ENCODE peak calls at places on chromosome 12, in nine cellular contexts. One of them, this sample, is unnamed.

GRCh38 chr12:32490801-32491200 is 91.4 kb downstream of the FGD4 start:
- DNase-seq in H7: no peak
- DNase-seq in neural progenitor cell: peak; percentile 10
- DNase-seq in HT1080: no peak
- DNase-seq in NCI-H446 treated with DMSO at 0.1 percent for 48 hours: no peak
- DNase-seq in RWPE1: no peak
- DNase-seq in skeletal muscle cell: no peak
- DNase-seq in cardiac fibroblast: no peak
- DNase-seq in sigmoid colon: no peak
- DNase-seq in this sample: no peak

GRCh38 chr12:575129-575502 is 88.1 kb downstream of the NINJ2 start:
- DNase-seq in skeletal muscle cell: no peak
- DNase-seq in sigmoid colon: peak; percentile 59
- DNase-seq in neural progenitor cell: no peak
- DNase-seq in NCI-H446 treated with DMSO at 0.1 percent for 48 hours: no peak
- DNase-seq in cardiac fibroblast: no peak
- DNase-seq in RWPE1: peak; percentile 29
- DNase-seq in H7: no peak
- DNase-seq in HT1080: no peak
- DNase-seq in this sample: no peak

GRCh38 chr12:96228566-96229248 is 34.5 kb downstream of the ELK3 start:
- DNase-seq in RWPE1: no peak
- DNase-seq in H7: no peak
- DNase-seq in cardiac fibroblast: no peak
- DNase-seq in NCI-H446 treated with DMSO at 0.1 percent for 48 hours: no peak
- DNase-seq in HT1080: no peak
- DNase-seq in neural progenitor cell: no peak
- DNase-seq in skeletal muscle cell: no peak
- DNase-seq in sigmoid colon: no peak
- DNase-seq in this sample: no peak

GRCh38 chr12:95674088-95674595 is 116.4 kb downstream of the NTN4 start:
- DNase-seq in skeletal muscle cell: no peak
- DNase-seq in H7: no peak
- DNase-seq in cardiac fibroblast: no peak
- DNase-seq in sigmoid colon: no peak
- DNase-seq in neural progenitor cell: no peak
- DNase-seq in RWPE1: no peak
- DNase-seq in NCI-H446 treated with DMSO at 0.1 percent for 48 hours: no peak
- DNase-seq in HT1080: no peak
- DNase-seq in this sample: no peak

GRCh38 chr12:91432079-91432478 is 249.5 kb upstream of the DCN start:
- DNase-seq in cardiac fibroblast: peak; percentile 53
- DNase-seq in NCI-H446 treated with DMSO at 0.1 percent for 48 hours: no peak
- DNase-seq in HT1080: peak; percentile 11
- DNase-seq in skeletal muscle cell: peak; percentile 17
- DNase-seq in sigmoid colon: no peak
- DNase-seq in RWPE1: no peak
- DNase-seq in neural progenitor cell: peak; percentile 60
- DNase-seq in H7: no peak
- DNase-seq in this sample: no peak

GRCh38 chr12:105947906-105948305 is 190.8 kb downstream of the NUAK1 start:
- DNase-seq in HT1080: no peak
- DNase-seq in neural progenitor cell: no peak
- DNase-seq in skeletal muscle cell: no peak
- DNase-seq in cardiac fibroblast: no peak
- DNase-seq in sigmoid colon: no peak
- DNase-seq in NCI-H446 treated with DMSO at 0.1 percent for 48 hours: peak; percentile 82
- DNase-seq in H7: no peak
- DNase-seq in RWPE1: no peak
- DNase-seq in this sample: no peak

GRCh38 chr12:27979145-27979544 is 6.6 kb upstream of the PTHLH start:
- DNase-seq in H7: no peak
- DNase-seq in cardiac fibroblast: no peak
- DNase-seq in NCI-H446 treated with DMSO at 0.1 percent for 48 hours: no peak
- DNase-seq in RWPE1: no peak
- DNase-seq in sigmoid colon: no peak
- DNase-seq in skeletal muscle cell: no peak
- DNase-seq in HT1080: no peak
- DNase-seq in neural progenitor cell: no peak
- DNase-seq in this sample: peak; percentile 10

GRCh38 chr12:25958254-25959068 is at the start of gene RASSF8:
- DNase-seq in cardiac fibroblast: peak; percentile 89
- DNase-seq in neural progenitor cell: peak; percentile 95
- DNase-seq in H7: peak; percentile 94
- DNase-seq in RWPE1: peak; percentile 63
- DNase-seq in HT1080: no peak
- DNase-seq in sigmoid colon: peak; percentile 88
- DNase-seq in skeletal muscle cell: no peak
- DNase-seq in NCI-H446 treated with DMSO at 0.1 percent for 48 hours: no peak
- DNase-seq in this sample: peak; percentile 90

GRCh38 chr12:109387425-109388166 is 39.9 kb downstream of the MYO1H start:
- DNase-seq in H7: peak; percentile 49
- DNase-seq in sigmoid colon: no peak
- DNase-seq in HT1080: peak; percentile 48
- DNase-seq in RWPE1: no peak
- DNase-seq in NCI-H446 treated with DMSO at 0.1 percent for 48 hours: no peak
- DNase-seq in cardiac fibroblast: peak; percentile 42
- DNase-seq in neural progenitor cell: peak; percentile 57
- DNase-seq in skeletal muscle cell: no peak
- DNase-seq in this sample: peak; percentile 61

GRCh38 chr12:89324437-89324836 is 27.9 kb downstream of the DUSP6 start:
- DNase-seq in RWPE1: no peak
- DNase-seq in HT1080: no peak
- DNase-seq in NCI-H446 treated with DMSO at 0.1 percent for 48 hours: no peak
- DNase-seq in H7: no peak
- DNase-seq in sigmoid colon: no peak
- DNase-seq in cardiac fibroblast: no peak
- DNase-seq in neural progenitor cell: no peak
- DNase-seq in skeletal muscle cell: no peak
- DNase-seq in this sample: no peak

GRCh38 chr12:104181313-104181712 is 34.3 kb upstream of the TXNRD1 start:
- DNase-seq in neural progenitor cell: no peak
- DNase-seq in sigmoid colon: no peak
- DNase-seq in cardiac fibroblast: peak; percentile 36
- DNase-seq in RWPE1: no peak
- DNase-seq in NCI-H446 treated with DMSO at 0.1 percent for 48 hours: no peak
- DNase-seq in H7: no peak
- DNase-seq in skeletal muscle cell: peak; percentile 64
- DNase-seq in HT1080: peak; percentile 23
- DNase-seq in this sample: no peak

GRCh38 chr12:6772331-6772695 is at the start of gene LAG3:
- DNase-seq in neural progenitor cell: no peak
- DNase-seq in H7: peak; percentile 83
- DNase-seq in skeletal muscle cell: no peak
- DNase-seq in RWPE1: no peak
- DNase-seq in sigmoid colon: no peak
- DNase-seq in NCI-H446 treated with DMSO at 0.1 percent for 48 hours: no peak
- DNase-seq in cardiac fibroblast: no peak
- DNase-seq in HT1080: no peak
- DNase-seq in this sample: no peak

GRCh38 chr12:46374711-46375110 is 2.1 kb upstream of the SLC38A2 start:
- DNase-seq in neural progenitor cell: no peak
- DNase-seq in cardiac fibroblast: no peak
- DNase-seq in H7: no peak
- DNase-seq in sigmoid colon: no peak
- DNase-seq in skeletal muscle cell: no peak
- DNase-seq in RWPE1: no peak
- DNase-seq in NCI-H446 treated with DMSO at 0.1 percent for 48 hours: no peak
- DNase-seq in HT1080: no peak
- DNase-seq in this sample: no peak

GRCh38 chr12:40105515-40106201 is at the start of gene SLC2A13:
- DNase-seq in neural progenitor cell: peak; percentile 89
- DNase-seq in RWPE1: peak; percentile 82
- DNase-seq in HT1080: peak; percentile 52
- DNase-seq in skeletal muscle cell: peak; percentile 31
- DNase-seq in NCI-H446 treated with DMSO at 0.1 percent for 48 hours: peak; percentile 32
- DNase-seq in cardiac fibroblast: peak; percentile 78
- DNase-seq in sigmoid colon: peak; percentile 86
- DNase-seq in H7: peak; percentile 96
- DNase-seq in this sample: peak; percentile 74

GRCh38 chr12:74171478-74171909 is 366.1 kb upstream of the ATXN7L3B start:
- DNase-seq in RWPE1: no peak
- DNase-seq in NCI-H446 treated with DMSO at 0.1 percent for 48 hours: no peak
- DNase-seq in HT1080: no peak
- DNase-seq in neural progenitor cell: no peak
- DNase-seq in H7: no peak
- DNase-seq in skeletal muscle cell: no peak
- DNase-seq in sigmoid colon: peak; percentile 53
- DNase-seq in cardiac fibroblast: no peak
- DNase-seq in this sample: no peak

GRCh38 chr12:42372154-42372791 is 46.3 kb downstream of the PPHLN1 start:
- DNase-seq in NCI-H446 treated with DMSO at 0.1 percent for 48 hours: peak; percentile 30
- DNase-seq in RWPE1: peak; percentile 42
- DNase-seq in H7: peak; percentile 57
- DNase-seq in HT1080: peak; percentile 50
- DNase-seq in skeletal muscle cell: no peak
- DNase-seq in neural progenitor cell: peak; percentile 73
- DNase-seq in sigmoid colon: no peak
- DNase-seq in cardiac fibroblast: peak; percentile 49
- DNase-seq in this sample: peak; percentile 82

GRCh38 chr12:63276537-63277365 is 125.8 kb upstream of the AVPR1A start:
- DNase-seq in skeletal muscle cell: no peak
- DNase-seq in RWPE1: peak; percentile 13
- DNase-seq in NCI-H446 treated with DMSO at 0.1 percent for 48 hours: peak; percentile 19
- DNase-seq in neural progenitor cell: peak; percentile 78
- DNase-seq in cardiac fibroblast: peak; percentile 12
- DNase-seq in sigmoid colon: no peak
- DNase-seq in HT1080: peak; percentile 37
- DNase-seq in H7: peak; percentile 17
- DNase-seq in this sample: peak; percentile 77

GRCh38 chr12:80271770-80272169 is 172.3 kb upstream of the PTPRQ start:
- DNase-seq in NCI-H446 treated with DMSO at 0.1 percent for 48 hours: no peak
- DNase-seq in HT1080: no peak
- DNase-seq in H7: no peak
- DNase-seq in cardiac fibroblast: peak; percentile 1
- DNase-seq in neural progenitor cell: no peak
- DNase-seq in RWPE1: no peak
- DNase-seq in skeletal muscle cell: no peak
- DNase-seq in sigmoid colon: no peak
- DNase-seq in this sample: no peak

GRCh38 chr12:25332143-25332542 is 81.4 kb upstream of the KRAS start:
- DNase-seq in RWPE1: no peak
- DNase-seq in H7: no peak
- DNase-seq in HT1080: no peak
- DNase-seq in sigmoid colon: no peak
- DNase-seq in NCI-H446 treated with DMSO at 0.1 percent for 48 hours: no peak
- DNase-seq in cardiac fibroblast: no peak
- DNase-seq in skeletal muscle cell: no peak
- DNase-seq in neural progenitor cell: no peak
- DNase-seq in this sample: no peak

GRCh38 chr12:13100882-13101769 is 2.3 kb downstream of the GSG1 start:
- DNase-seq in HT1080: peak; percentile 87
- DNase-seq in neural progenitor cell: peak; percentile 94
- DNase-seq in RWPE1: peak; percentile 82
- DNase-seq in NCI-H446 treated with DMSO at 0.1 percent for 48 hours: peak; percentile 58
- DNase-seq in H7: peak; percentile 94
- DNase-seq in skeletal muscle cell: peak; percentile 90
- DNase-seq in sigmoid colon: peak; percentile 95
- DNase-seq in cardiac fibroblast: peak; percentile 97
- DNase-seq in this sample: peak; percentile 92

GRCh38 chr12:131900397-131900796 is 6.0 kb downstream of the ULK1 start:
- DNase-seq in HT1080: no peak
- DNase-seq in sigmoid colon: no peak
- DNase-seq in skeletal muscle cell: no peak
- DNase-seq in H7: peak; percentile 63
- DNase-seq in NCI-H446 treated with DMSO at 0.1 percent for 48 hours: no peak
- DNase-seq in cardiac fibroblast: no peak
- DNase-seq in neural progenitor cell: no peak
- DNase-seq in RWPE1: no peak
- DNase-seq in this sample: no peak

GRCh38 chr12:27969011-27969900 is 3.3 kb downstream of the PTHLH start:
- DNase-seq in RWPE1: no peak
- DNase-seq in neural progenitor cell: peak; percentile 54
- DNase-seq in skeletal muscle cell: no peak
- DNase-seq in cardiac fibroblast: peak; percentile 29
- DNase-seq in H7: peak; percentile 77
- DNase-seq in sigmoid colon: peak; percentile 65
- DNase-seq in NCI-H446 treated with DMSO at 0.1 percent for 48 hours: no peak
- DNase-seq in HT1080: no peak
- DNase-seq in this sample: peak; percentile 95

GRCh38 chr12:63151898-63152700 is 1.1 kb upstream of the AVPR1A start:
- DNase-seq in NCI-H446 treated with DMSO at 0.1 percent for 48 hours: no peak
- DNase-seq in cardiac fibroblast: peak; percentile 38
- DNase-seq in skeletal muscle cell: peak; percentile 2
- DNase-seq in HT1080: peak; percentile 42
- DNase-seq in RWPE1: peak; percentile 45
- DNase-seq in neural progenitor cell: peak; percentile 88
- DNase-seq in sigmoid colon: no peak
- DNase-seq in H7: peak; percentile 69
- DNase-seq in this sample: peak; percentile 57

GRCh38 chr12:49762468-49762847 is 21.1 kb downstream of the TMBIM6 start:
- DNase-seq in sigmoid colon: no peak
- DNase-seq in H7: no peak
- DNase-seq in NCI-H446 treated with DMSO at 0.1 percent for 48 hours: no peak
- DNase-seq in RWPE1: no peak
- DNase-seq in cardiac fibroblast: no peak
- DNase-seq in neural progenitor cell: no peak
- DNase-seq in skeletal muscle cell: no peak
- DNase-seq in HT1080: no peak
- DNase-seq in this sample: no peak

GRCh38 chr12:10190558-10191388 is 11.9 kb downstream of the TMEM52B start:
- DNase-seq in cardiac fibroblast: peak; percentile 71
- DNase-seq in sigmoid colon: peak; percentile 79
- DNase-seq in H7: peak; percentile 76
- DNase-seq in NCI-H446 treated with DMSO at 0.1 percent for 48 hours: no peak
- DNase-seq in HT1080: peak; percentile 53
- DNase-seq in skeletal muscle cell: no peak
- DNase-seq in RWPE1: peak; percentile 64
- DNase-seq in neural progenitor cell: peak; percentile 69
- DNase-seq in this sample: peak; percentile 82

GRCh38 chr12:26428420-26428819 is 233.0 kb downstream of the SSPN start:
- DNase-seq in sigmoid colon: no peak
- DNase-seq in HT1080: no peak
- DNase-seq in H7: no peak
- DNase-seq in neural progenitor cell: no peak
- DNase-seq in RWPE1: no peak
- DNase-seq in NCI-H446 treated with DMSO at 0.1 percent for 48 hours: no peak
- DNase-seq in skeletal muscle cell: no peak
- DNase-seq in cardiac fibroblast: no peak
- DNase-seq in this sample: no peak

GRCh38 chr12:88144037-88144436 is 1.9 kb downstream of the TMTC3 start:
- DNase-seq in NCI-H446 treated with DMSO at 0.1 percent for 48 hours: no peak
- DNase-seq in sigmoid colon: no peak
- DNase-seq in cardiac fibroblast: no peak
- DNase-seq in H7: no peak
- DNase-seq in RWPE1: no peak
- DNase-seq in skeletal muscle cell: no peak
- DNase-seq in neural progenitor cell: no peak
- DNase-seq in HT1080: no peak
- DNase-seq in this sample: no peak

GRCh38 chr12:45462506-45462905 is 246.6 kb downstream of the ANO6 start:
- DNase-seq in HT1080: no peak
- DNase-seq in sigmoid colon: no peak
- DNase-seq in RWPE1: no peak
- DNase-seq in skeletal muscle cell: no peak
- DNase-seq in H7: no peak
- DNase-seq in cardiac fibroblast: no peak
- DNase-seq in NCI-H446 treated with DMSO at 0.1 percent for 48 hours: no peak
- DNase-seq in neural progenitor cell: no peak
- DNase-seq in this sample: no peak

GRCh38 chr12:19440019-19440858 is 947 bp downstream of the AEBP2 start:
- DNase-seq in RWPE1: peak; percentile 42
- DNase-seq in cardiac fibroblast: peak; percentile 58
- DNase-seq in NCI-H446 treated with DMSO at 0.1 percent for 48 hours: no peak
- DNase-seq in HT1080: peak; percentile 38
- DNase-seq in neural progenitor cell: peak; percentile 81
- DNase-seq in skeletal muscle cell: no peak
- DNase-seq in H7: peak; percentile 81
- DNase-seq in sigmoid colon: peak; percentile 81
- DNase-seq in this sample: peak; percentile 34

GRCh38 chr12:5498081-5498480 is 66.2 kb downstream of the NTF3 start:
- DNase-seq in cardiac fibroblast: no peak
- DNase-seq in neural progenitor cell: no peak
- DNase-seq in H7: no peak
- DNase-seq in HT1080: no peak
- DNase-seq in NCI-H446 treated with DMSO at 0.1 percent for 48 hours: no peak
- DNase-seq in skeletal muscle cell: no peak
- DNase-seq in sigmoid colon: no peak
- DNase-seq in RWPE1: no peak
- DNase-seq in this sample: no peak

GRCh38 chr12:46874642-46875041 is 48.8 kb upstream of the SLC38A4 start:
- DNase-seq in skeletal muscle cell: peak; percentile 79
- DNase-seq in NCI-H446 treated with DMSO at 0.1 percent for 48 hours: no peak
- DNase-seq in H7: no peak
- DNase-seq in RWPE1: no peak
- DNase-seq in cardiac fibroblast: peak; percentile 76
- DNase-seq in HT1080: no peak
- DNase-seq in sigmoid colon: no peak
- DNase-seq in neural progenitor cell: no peak
- DNase-seq in this sample: no peak

This sample was measured in PC-3.